ENCODE peak calls at places on chromosomes 6 and 20, in four cellular contexts. One of them, this sample, is unnamed.

GRCh38 chr6:108945686-108946158 is 97.5 kb downstream of the ARMC2 start:
- DNase-seq in endothelial cell: no peak
- DNase-seq in BJ: no peak
- DNase-seq in GM13976: no peak
- DNase-seq in this sample: no peak

GRCh38 chr6:52595000-52595795 is 18.3 kb upstream of the TRAM2 start:
- DNase-seq in endothelial cell: no peak
- DNase-seq in BJ: peak
- DNase-seq in GM13976: peak
- DNase-seq in this sample: peak

GRCh38 chr6:143286280-143286795 is 164.2 kb downstream of the ADAT2 start:
- DNase-seq in endothelial cell: no peak
- DNase-seq in BJ: no peak
- DNase-seq in GM13976: no peak
- DNase-seq in this sample: no peak

GRCh38 chr20:20362774-20363435 is 5.0 kb upstream of the INSM1 start:
- DNase-seq in endothelial cell: peak
- DNase-seq in BJ: no peak
- DNase-seq in GM13976: peak
- DNase-seq in this sample: no peak

GRCh38 chr20:32885952-32886351 is 27.2 kb downstream of the EFCAB8 start:
- DNase-seq in endothelial cell: no peak
- DNase-seq in BJ: no peak
- DNase-seq in GM13976: no peak
- DNase-seq in this sample: no peak

GRCh38 chr6:110564703-110565421 is 88.4 kb upstream of the SLC22A16 start:
- DNase-seq in endothelial cell: no peak
- DNase-seq in BJ: no peak
- DNase-seq in GM13976: no peak
- DNase-seq in this sample: no peak

GRCh38 chr6:3900744-3901351 is 51.7 kb downstream of the FAM50B start:
- DNase-seq in endothelial cell: no peak
- DNase-seq in BJ: no peak
- DNase-seq in GM13976: no peak
- DNase-seq in this sample: no peak

GRCh38 chr6:135106611-135107010 is 52.0 kb upstream of the HBS1L start:
- DNase-seq in endothelial cell: no peak
- DNase-seq in BJ: no peak
- DNase-seq in GM13976: no peak
- DNase-seq in this sample: no peak

GRCh38 chr6:23584134-23584763 is 541.8 kb upstream of the NRSN1 start:
- DNase-seq in endothelial cell: no peak
- DNase-seq in BJ: no peak
- DNase-seq in GM13976: no peak
- DNase-seq in this sample: no peak

DNA sequence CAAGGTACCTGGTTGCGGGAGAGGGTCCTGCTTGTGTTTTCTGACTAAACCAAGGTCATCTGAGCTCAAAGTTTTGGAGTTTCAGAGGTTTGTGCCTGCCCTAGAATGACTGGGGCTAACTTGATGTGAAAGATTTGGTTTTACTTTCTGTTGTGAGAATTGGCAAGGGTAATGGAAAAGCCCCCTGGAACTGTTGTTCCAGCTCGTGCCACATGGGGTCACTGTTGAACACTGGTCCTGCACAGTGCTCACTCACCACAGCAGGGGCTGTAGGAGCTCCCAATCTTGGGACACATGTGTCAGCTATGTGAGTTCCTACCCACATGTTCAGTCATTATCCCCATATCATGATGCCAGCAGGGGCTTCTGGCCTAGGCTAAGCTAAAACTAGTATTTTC is 6.5 kb downstream of the TGM6 start:
- DNase-seq in endothelial cell: peak
- DNase-seq in BJ: no peak
- DNase-seq in GM13976: peak
- DNase-seq in this sample: no peak
- TF ChIP-seq CTCF in endothelial cell: peak
- TF ChIP-seq CTCF in BJ: peak
- TF ChIP-seq CTCF in GM13976: peak
- TF ChIP-seq CTCF in this sample: peak

DNA sequence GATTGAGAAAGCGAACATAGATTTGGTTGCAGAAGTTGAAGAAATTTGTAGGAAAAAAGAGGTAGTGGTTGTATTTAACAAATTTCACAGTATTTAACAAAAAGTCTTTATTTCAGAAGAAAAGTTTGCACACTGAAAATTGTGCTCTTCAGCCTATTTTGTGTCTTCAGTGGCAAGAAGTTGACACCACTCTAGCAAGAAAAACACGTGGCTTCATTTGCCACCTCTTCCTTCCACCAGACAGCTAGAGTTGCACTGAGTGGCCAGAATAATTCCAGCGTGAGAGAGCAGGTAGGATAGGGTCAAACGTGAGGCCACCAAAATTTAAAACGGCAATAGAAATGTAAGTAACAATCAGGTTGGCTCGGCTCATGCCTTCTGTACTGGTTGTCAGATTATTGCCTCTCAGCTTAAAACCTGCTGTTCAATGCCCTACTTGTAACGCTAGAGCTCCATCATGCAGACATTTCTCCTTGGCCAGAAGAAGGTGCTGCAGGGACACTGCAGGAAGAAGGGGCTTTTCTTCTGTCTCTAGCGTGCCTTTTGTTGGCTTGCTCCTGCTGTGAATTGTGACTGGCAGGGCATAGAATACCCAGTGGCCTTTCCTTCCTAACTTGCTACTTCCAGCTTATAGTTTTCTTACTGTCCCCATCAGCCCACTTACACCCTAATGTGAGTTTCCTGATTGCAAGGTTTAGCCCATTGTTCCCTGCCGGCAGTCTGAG is 12.1 kb downstream of the TRAPPC3L start:
- DNase-seq in endothelial cell: peak
- DNase-seq in BJ: no peak
- DNase-seq in GM13976: no peak
- DNase-seq in this sample: no peak
- TF ChIP-seq CTCF in endothelial cell: no peak
- TF ChIP-seq CTCF in BJ: no peak
- TF ChIP-seq CTCF in GM13976: no peak
- TF ChIP-seq CTCF in this sample: peak

GRCh38 chr20:57573893-57574292 is 13.0 kb downstream of the PCK1 start:
- DNase-seq in endothelial cell: no peak
- DNase-seq in BJ: no peak
- DNase-seq in GM13976: no peak
- DNase-seq in this sample: no peak
- TF ChIP-seq CTCF in endothelial cell: peak
- TF ChIP-seq CTCF in BJ: peak
- TF ChIP-seq CTCF in GM13976: peak
- TF ChIP-seq CTCF in this sample: no peak

GRCh38 chr20:1212607-1213396 is 9.5 kb downstream of the C20orf202 start:
- DNase-seq in endothelial cell: peak
- DNase-seq in BJ: no peak
- DNase-seq in GM13976: peak
- DNase-seq in this sample: peak
- TF ChIP-seq CTCF in endothelial cell: peak
- TF ChIP-seq CTCF in BJ: peak
- TF ChIP-seq CTCF in GM13976: peak
- TF ChIP-seq CTCF in this sample: peak

GRCh38 chr6:137202078-137202477 is 17.1 kb downstream of the IFNGR1 start:
- DNase-seq in endothelial cell: no peak
- DNase-seq in BJ: no peak
- DNase-seq in GM13976: no peak
- DNase-seq in this sample: no peak
- TF ChIP-seq CTCF in endothelial cell: no peak
- TF ChIP-seq CTCF in BJ: no peak
- TF ChIP-seq CTCF in GM13976: peak
- TF ChIP-seq CTCF in this sample: no peak

This sample was measured in AG04449.